ENCODE peak calls at places on chromosomes 1 and 21, in four cellular contexts. R is HCT116, Q is SK-N-SH, L is HepG2. C is an unnamed sample.

GRCh38 chr1:112011231-112011630 is 21.8 kb upstream of the KCND3 start:
- DNase-seq in R (no peak), Q (no peak), L (no peak), C (no peak)

GRCh38 chr1:34500451-34500850 is 254.4 kb upstream of the GJB5 start:
- DNase-seq in L (no peak), Q (no peak), R (no peak), C (peak; percentile 12)

GRCh38 chr1:22889213-22889827 is 83.3 kb downstream of the LACTBL1 start:
- DNase-seq in Q (peak; percentile 75), L (peak; percentile 34), R (peak; percentile 28), C (peak; percentile 56)

GRCh38 chr1:232726048-232726779 is 79.0 kb upstream of the MAP10 start:
- DNase-seq in L (no peak), Q (no peak), R (no peak), C (no peak)

GRCh38 chr1:169368406-169368769 is 393 bp downstream of the BLZF1 start:
- DNase-seq in L (peak; percentile 2), Q (peak; percentile 4), R (no peak), C (peak; percentile 45)

GRCh38 chr1:198678301-198678836 is 39.5 kb downstream of the PTPRC start:
- DNase-seq in L (no peak), Q (no peak), R (no peak), C (no peak)

GRCh38 chr1:244447024-244447423 is 4.7 kb downstream of the ADSS2 start:
- DNase-seq in Q (no peak), L (no peak), R (no peak), C (no peak)

GRCh38 chr1:178232949-178233348 is 139.0 kb downstream of the RASAL2 start:
- DNase-seq in Q (no peak), R (no peak), L (no peak), C (no peak)

GRCh38 chr1:167541610-167542009 is 12.0 kb downstream of the CREG1 start:
- DNase-seq in R (no peak), L (no peak), Q (no peak), C (peak; percentile 9)

GRCh38 chr21:40732998-40733397 is 114.0 kb downstream of the DSCAM start:
- DNase-seq in L (no peak), R (no peak), Q (no peak), C (no peak)

GRCh38 chr21:19510653-19511052 is 1107.1 kb upstream of the TMPRSS15 start:
- DNase-seq in R (no peak), Q (no peak), L (no peak), C (no peak)

GRCh38 chr1:100862591-100862990 is 32.1 kb downstream of the EXTL2 start:
- DNase-seq in R (no peak), L (no peak), Q (no peak), C (no peak)

GRCh38 chr1:34924759-34925555 is 4.5 kb downstream of the DLGAP3 start:
- DNase-seq in L (peak; percentile 31), Q (no peak), R (no peak), C (peak; percentile 84)

GRCh38 chr1:150981805-150982712 is at the start of gene ANXA9:
- DNase-seq in Q (no peak), L (peak; percentile 94), R (no peak), C (peak; percentile 83)

GRCh38 chr21:38488640-38489282 is 9.5 kb downstream of the ERG start:
- DNase-seq in L (no peak), Q (no peak), R (no peak), C (no peak)

GRCh38 chr1:231973840-231974239 is 347.2 kb downstream of the DISC1 start:
- DNase-seq in Q (no peak), L (no peak), R (no peak), C (no peak)

GRCh38 chr1:93155335-93155734 is 24.9 kb downstream of the TMED5 start:
- DNase-seq in L (no peak), Q (no peak), R (no peak), C (no peak)

GRCh38 chr1:85361106-85361505 is 84.7 kb upstream of the BCL10 start:
- DNase-seq in Q (no peak), R (no peak), L (peak; percentile 10), C (no peak)

DNA sequence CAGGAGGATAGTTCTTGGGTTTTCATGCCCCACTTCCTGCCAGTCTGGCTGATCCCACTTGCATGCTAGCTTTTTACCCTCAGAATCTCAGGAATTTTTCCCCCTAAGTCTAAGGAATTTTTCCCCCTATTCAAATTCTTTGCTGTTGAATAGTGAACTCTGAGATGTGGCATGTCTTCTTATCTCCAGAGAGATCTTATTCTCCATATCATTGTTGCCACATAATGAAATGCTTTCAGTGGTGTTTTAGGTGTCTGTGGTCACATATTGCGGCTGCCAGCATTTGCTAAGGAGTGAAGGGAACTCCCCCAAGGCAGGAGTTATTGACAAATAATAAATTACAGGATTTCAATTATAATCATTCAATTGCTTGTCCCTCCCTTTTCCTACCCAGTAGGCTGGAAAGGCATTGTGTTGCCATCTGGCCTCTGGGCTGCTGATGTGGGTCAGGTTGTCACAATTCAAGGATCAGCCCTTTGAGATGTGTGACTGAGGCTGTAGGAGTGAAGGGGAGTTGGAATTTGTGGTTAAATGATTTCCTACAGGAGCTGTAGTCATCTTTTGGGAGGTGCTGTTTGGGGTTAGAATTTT is 3.9 kb upstream of the FLG start:
- DNase-seq in R (no peak), Q (no peak), L (no peak), C (no peak)
- TF ChIP-seq ELF1 in R (no peak), Q (no peak), L (no peak), C (no peak)

GRCh38 chr1:189851806-189852367 is 625.8 kb downstream of the BRINP3 start:
- DNase-seq in Q (no peak), L (no peak), R (no peak), C (no peak)
- TF ChIP-seq ELF1 in Q (no peak), L (no peak), R (no peak), C (no peak)

GRCh38 chr1:153546796-153547559 is 1.4 kb upstream of the S100A4 start:
- DNase-seq in Q (no peak), L (no peak), R (no peak), C (no peak)

GRCh38 chr1:153547560-153548551 is 1.2 kb downstream of the S100A3 start:
- DNase-seq in R (no peak), Q (no peak), L (no peak), C (no peak)

GRCh38 chr1:153544453-153545066 is 1.0 kb downstream of the S100A4 start:
- DNase-seq in R (no peak), Q (peak; percentile 13), L (no peak), C (no peak)

GRCh38 chr1:153545067-153546055 is at the start of gene S100A4:
- DNase-seq in R (peak; percentile 87), Q (peak; percentile 83), L (peak; percentile 93), C (peak; percentile 92)

GRCh38 chr1:153546371-153546770 is 765 bp upstream of the S100A4 start:
- DNase-seq in R (no peak), Q (no peak), L (no peak), C (no peak)
- TF ChIP-seq ELF1 in R (no peak), Q (no peak), L (no peak), C (no peak)

DNA sequence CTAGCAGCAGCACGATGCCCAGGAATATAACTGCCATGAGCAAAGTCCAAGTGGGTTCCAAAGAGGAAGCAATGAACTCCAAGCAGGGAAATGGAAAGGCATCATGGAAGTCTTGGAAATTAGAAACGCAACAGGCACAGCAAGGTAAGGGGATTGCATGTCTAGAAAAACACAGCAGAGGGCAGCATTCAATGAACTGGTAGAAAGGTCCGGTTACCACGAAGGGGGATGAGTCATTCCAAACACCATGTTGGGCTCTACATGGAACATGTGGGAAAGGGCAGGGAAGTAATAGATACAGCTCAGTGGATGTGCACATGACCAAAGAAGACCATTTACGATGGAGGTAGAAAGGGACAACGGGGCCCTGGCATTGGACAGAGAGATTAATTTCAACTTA is 36.4 kb downstream of the RXRG start:
- DNase-seq in R (peak; percentile 45), Q (peak; percentile 20), L (peak; percentile 55), C (peak; percentile 66)
- TF ChIP-seq ELF1 in R (no peak), Q (no peak), L (no peak), C (no peak)

DNA sequence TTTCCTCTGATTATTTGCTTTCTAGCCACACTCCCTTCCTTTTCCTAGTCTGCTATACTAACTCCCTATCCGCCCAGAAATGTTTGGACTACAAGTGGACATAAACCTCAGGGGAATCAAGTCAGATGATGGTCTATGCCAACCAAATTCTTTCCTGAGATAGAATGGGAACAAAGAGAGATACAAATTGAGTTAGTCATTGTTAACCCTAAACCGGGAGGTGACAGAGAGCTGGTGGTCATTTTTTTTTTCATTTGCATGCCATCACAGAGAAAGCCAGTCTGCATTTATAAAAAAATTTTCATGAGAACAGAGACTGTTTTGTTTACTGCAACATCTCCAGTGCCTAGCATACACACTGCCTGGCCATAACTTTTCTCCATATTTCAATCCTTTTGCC is 35.0 kb downstream of the MYSM1 start:
- DNase-seq in Q (no peak), L (no peak), R (no peak), C (no peak)
- TF ChIP-seq ELF1 in Q (no peak), L (no peak), R (no peak), C (no peak)

DNA sequence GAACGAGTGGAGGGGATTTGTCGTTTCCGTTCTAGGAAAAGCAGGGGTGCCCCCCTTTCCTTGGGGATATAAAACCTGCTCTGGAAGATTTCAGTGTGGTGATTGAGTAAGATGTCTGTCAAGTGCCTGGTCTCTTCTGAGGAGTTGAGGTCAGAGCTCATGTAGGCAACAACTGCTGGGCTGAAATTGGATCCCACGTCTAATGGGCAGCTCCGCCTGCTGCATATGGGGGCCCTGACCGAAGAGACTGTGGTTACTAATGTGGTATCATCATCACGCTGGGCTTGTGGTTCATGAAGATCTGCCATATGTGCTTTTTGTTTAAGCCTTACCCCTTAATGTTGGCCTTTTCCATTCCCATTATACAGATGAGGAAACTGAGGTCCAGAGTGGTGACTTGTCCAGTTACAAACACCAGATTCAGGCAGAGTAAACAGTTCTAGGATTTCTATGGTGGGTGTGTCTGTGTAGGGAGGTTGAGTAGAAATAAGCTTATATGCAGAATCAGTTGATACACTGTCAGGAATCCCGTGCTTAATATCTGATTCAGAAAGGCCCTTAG is 574 bp downstream of the UTP11 start:
- DNase-seq in Q (no peak), L (peak; percentile 49), R (no peak), C (peak; percentile 83)
- TF ChIP-seq ELF1 in Q (no peak), L (no peak), R (no peak), C (no peak)

GRCh38 chr1:15053091-15053657 is 100.4 kb upstream of the TMEM51 start:
- DNase-seq in R (no peak), L (no peak), Q (no peak), C (no peak)
- TF ChIP-seq ELF1 in R (no peak), L (no peak), Q (no peak), C (no peak)

C was measured in K562.